ENCODE peak calls at places on chromosomes 7 and 10, in six cellular contexts. C is Panc1, V is fibroblast of pulmonary artery, R is IMR-90, Z is dorsolateral prefrontal cortex, F is HFF-Myc. X is an unnamed sample.

GRCh38 chr10:27391916-27392315 is 112.2 kb upstream of the RAB18 start:
- DNase-seq in Z (no peak), R (no peak), V (no peak), F (no peak), C (no peak), X (no peak)

GRCh38 chr10:114471906-114472873 is 67.9 kb upstream of the AFAP1L2 start:
- DNase-seq in V (no peak), R (no peak), F (no peak), C (no peak), Z (no peak), X (no peak)

GRCh38 chr7:18753972-18754610 is 258.5 kb downstream of the HDAC9 start:
- DNase-seq in V (peak; percentile 61), C (no peak), F (no peak), Z (no peak), R (peak; percentile 94), X (no peak)

GRCh38 chr7:101820703-101821102 is 3.3 kb downstream of the CUX1 start:
- DNase-seq in F (peak; percentile 39), V (no peak), Z (no peak), C (no peak), R (no peak), X (no peak)

GRCh38 chr7:23353172-23353571 is 54.0 kb downstream of the MALSU1 start:
- DNase-seq in Z (no peak), R (no peak), F (no peak), C (no peak), V (no peak), X (no peak)

GRCh38 chr7:12728192-12728538 is 40.7 kb downstream of the ARL4A start:
- DNase-seq in V (peak; percentile 93), F (no peak), C (no peak), R (no peak), Z (no peak), X (no peak)

GRCh38 chr10:9198611-9199010 is 1144.1 kb downstream of the GATA3 start:
- DNase-seq in V (peak; percentile 27), F (no peak), C (no peak), Z (no peak), R (peak; percentile 80), X (no peak)

GRCh38 chr10:9102026-9102425 is 1047.5 kb downstream of the GATA3 start:
- DNase-seq in F (no peak), V (no peak), C (no peak), Z (no peak), R (no peak), X (no peak)

GRCh38 chr10:36280886-36281499 is 638.9 kb upstream of the FZD8 start:
- DNase-seq in R (no peak), Z (no peak), F (no peak), C (no peak), V (no peak), X (no peak)

GRCh38 chr7:6380310-6381095 is 67.3 kb downstream of the DAGLB start:
- DNase-seq in Z (no peak), C (no peak), R (no peak), F (no peak), V (no peak), X (no peak)

GRCh38 chr10:47423476-47423875 is 39.4 kb upstream of the ZNF488 start:
- DNase-seq in F (no peak), Z (no peak), V (no peak), C (no peak), R (peak; percentile 35), X (no peak)

GRCh38 chr10:130189466-130190064 is 53.4 kb downstream of the GLRX3 start:
- DNase-seq in F (no peak), Z (no peak), C (no peak), R (no peak), V (no peak), X (no peak)

GRCh38 chr10:76576276-76576962 is 1061.2 kb downstream of the KCNMA1 start:
- DNase-seq in C (no peak), Z (no peak), F (no peak), R (peak; percentile 76), V (peak; percentile 26), X (no peak)

GRCh38 chr10:71621263-71621751 is 98.3 kb downstream of the C10orf105 start:
- DNase-seq in F (no peak), Z (peak; percentile 19), R (no peak), C (no peak), V (no peak), X (no peak)

GRCh38 chr7:2510909-2511768 is 8.4 kb upstream of the LFNG start:
- DNase-seq in C (no peak), V (no peak), R (no peak), Z (no peak), F (no peak), X (no peak)

GRCh38 chr7:118855290-118855689 is 630.8 kb downstream of the ANKRD7 start:
- DNase-seq in R (no peak), Z (no peak), F (no peak), V (no peak), C (no peak), X (no peak)

GRCh38 chr7:1289681-1290261 is 57.1 kb downstream of the UNCX start:
- DNase-seq in C (no peak), Z (peak; percentile 40), V (no peak), F (no peak), R (no peak), X (no peak)

GRCh38 chr7:44750921-44751571 is 2.4 kb downstream of the ZMIZ2 start:
- DNase-seq in V (no peak), C (no peak), R (peak; percentile 52), F (no peak), Z (no peak), X (peak; percentile 75)

GRCh38 chr10:122149607-122150505 is 121.2 kb upstream of the BTBD16 start:
- DNase-seq in Z (no peak), F (no peak), V (peak; percentile 82), R (no peak), C (no peak), X (no peak)

GRCh38 chr10:73916761-73917470 is 6.0 kb downstream of the PLAU start:
- DNase-seq in F (no peak), V (no peak), C (no peak), Z (no peak), R (peak; percentile 43), X (no peak)

GRCh38 chr7:97871659-97872024 is 566 bp downstream of the ASNS start:
- DNase-seq in V (no peak), F (no peak), R (no peak), Z (no peak), C (no peak), X (peak; percentile 5)

GRCh38 chr7:83976302-83976701 is 218.3 kb downstream of the SEMA3A start:
- DNase-seq in F (peak; percentile 21), C (peak; percentile 28), V (peak; percentile 54), Z (no peak), R (peak; percentile 44), X (no peak)

GRCh38 chr10:119189811-119190282 is 11.2 kb upstream of the PRDX3 start:
- DNase-seq in R (peak; percentile 95), V (peak; percentile 86), Z (no peak), C (no peak), F (no peak), X (no peak)

GRCh38 chr10:32957341-32958084 is 517 bp downstream of the ITGB1 start:
- DNase-seq in Z (peak; percentile 46), R (no peak), C (no peak), F (no peak), V (no peak), X (no peak)

GRCh38 chr7:155653773-155654172 is 9.3 kb downstream of the RBM33 start:
- DNase-seq in V (peak; percentile 68), Z (no peak), F (no peak), C (no peak), R (peak; percentile 63), X (no peak)

GRCh38 chr7:33853361-33854062 is 51.8 kb upstream of the BMPER start:
- DNase-seq in Z (no peak), V (peak; percentile 76), F (peak; percentile 72), C (no peak), R (peak; percentile 93), X (no peak)

GRCh38 chr10:7686351-7687171 is 16.6 kb upstream of the ITIH2 start:
- DNase-seq in F (no peak), V (no peak), Z (no peak), C (no peak), R (no peak), X (no peak)

GRCh38 chr10:5659702-5660528 is 6.5 kb downstream of the ASB13 start:
- DNase-seq in F (no peak), Z (no peak), V (peak; percentile 65), C (no peak), R (peak; percentile 79), X (peak; percentile 24)

GRCh38 chr10:110414563-110415309 is 83.0 kb upstream of the DUSP5 start:
- DNase-seq in Z (no peak), F (no peak), C (no peak), R (no peak), V (peak; percentile 77), X (peak; percentile 98)
- H3K4me3 ChIP-seq in Z (no peak overlapping the region), F (no peak overlapping the region), C (no peak overlapping the region), R (no peak overlapping the region), V (no peak overlapping the region), X (no peak overlapping the region)

GRCh38 chr10:123427386-123427785 is 238.8 kb upstream of the GPR26 start:
- DNase-seq in R (no peak), C (no peak), F (no peak), V (no peak), Z (no peak), X (no peak)
- TF ChIP-seq CTCF in R (no peak), C (no peak), F (no peak), V (no peak), Z (no peak), X (no peak)

DNA sequence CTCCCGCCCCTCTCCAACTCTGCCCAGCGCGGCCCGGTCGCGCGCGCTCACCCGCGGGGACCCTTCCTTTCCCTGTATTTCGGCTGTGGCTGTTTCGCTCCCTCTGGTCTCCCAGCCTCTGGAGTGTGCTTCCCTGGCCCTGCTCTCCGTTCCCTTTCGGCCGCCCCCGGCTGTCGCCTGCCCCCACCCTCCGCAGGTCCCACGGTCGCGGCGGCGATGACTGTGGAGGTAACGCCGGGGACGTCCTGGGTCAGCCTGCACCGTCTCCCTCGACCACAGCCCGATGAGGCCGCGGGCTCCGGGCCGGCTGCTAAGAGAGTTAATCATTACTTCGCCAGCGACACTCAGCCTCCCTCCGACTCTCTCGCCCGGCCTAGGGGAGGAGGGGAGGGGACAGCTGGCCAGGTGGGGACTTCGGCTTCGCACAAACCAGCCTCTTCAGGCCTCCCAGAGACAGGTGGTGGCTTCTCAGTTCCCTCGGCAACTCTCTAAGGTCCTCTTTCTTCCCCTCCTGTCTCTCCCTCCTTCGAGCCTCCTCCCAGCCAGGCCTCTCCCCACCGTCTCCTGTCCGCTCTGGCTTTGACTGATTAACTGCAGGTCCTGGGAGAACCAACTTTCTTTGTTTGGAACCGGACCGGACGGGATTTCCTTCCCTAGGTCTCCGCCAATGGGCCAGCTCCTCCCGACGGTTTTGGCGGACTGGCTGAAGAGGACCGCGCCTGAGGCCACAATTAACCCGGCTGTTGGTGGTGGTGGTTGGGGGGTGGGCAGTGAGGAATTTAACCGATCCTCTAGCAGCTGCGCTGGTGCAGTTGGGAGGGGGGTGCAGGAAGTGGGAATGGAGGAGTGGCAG is 5.6 kb upstream of the PAX2 start:
- DNase-seq in R (no peak), V (no peak), C (no peak), F (no peak), Z (no peak), X (no peak)
- H3K4me3 ChIP-seq in R (no peak overlapping the region), V (no peak overlapping the region), C (peak overlapping the region; percentile 54), F (no peak overlapping the region), Z (no peak overlapping the region), X (no peak overlapping the region)

DNA sequence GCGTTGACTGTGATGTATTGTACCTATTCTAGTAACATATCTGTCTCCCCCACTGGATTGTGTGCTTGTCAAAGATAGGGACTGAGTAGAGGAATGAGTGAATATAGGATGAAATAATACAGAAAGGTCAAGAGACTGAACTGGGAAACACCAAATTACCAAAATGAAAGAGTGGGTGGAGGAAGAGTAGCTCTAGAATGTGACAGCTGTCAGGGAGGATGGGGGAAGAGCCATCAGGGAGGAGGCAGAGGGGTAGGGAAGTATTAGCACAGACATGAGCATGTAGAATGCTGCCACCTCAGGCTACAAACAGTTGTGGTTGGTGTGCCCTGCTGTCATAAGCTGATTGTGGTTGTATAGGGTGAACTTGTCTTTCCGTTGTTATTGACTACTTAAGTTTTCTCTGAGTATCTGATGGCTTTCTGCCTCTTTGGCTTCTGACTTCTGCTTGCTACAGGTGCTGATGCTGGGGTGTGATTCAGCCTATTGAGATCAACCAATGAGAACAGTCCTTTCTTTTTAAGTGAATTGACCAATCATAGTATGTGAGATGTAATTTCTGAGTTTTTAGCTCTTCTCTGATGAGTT is 5.6 kb downstream of the CCSER2 start:
- DNase-seq in Z (no peak), C (no peak), F (no peak), V (peak; percentile 27), R (peak; percentile 55), X (no peak)
- TF ChIP-seq CTCF in Z (no peak), C (no peak), F (no peak), V (no peak), R (no peak), X (no peak)

X was measured in GM12864.